ENCODE peak calls at places on chromosomes 16 and 17, in five cellular contexts. One of them, this sample, is unnamed.

GRCh38 chr17:29124135-29124930 is 55.9 kb downstream of the MYO18A start:
- DNase-seq in aorta: peak; percentile 41
- DNase-seq in lower leg skin: no peak
- DNase-seq in CD8-positive, alpha-beta T cell: peak; percentile 53
- DNase-seq in GM12865: peak; percentile 67
- DNase-seq in this sample: no peak

GRCh38 chr17:72388765-72389473 is 268.1 kb downstream of the SOX9 start:
- DNase-seq in aorta: no peak
- DNase-seq in lower leg skin: no peak
- DNase-seq in CD8-positive, alpha-beta T cell: no peak
- DNase-seq in GM12865: peak; percentile 89
- DNase-seq in this sample: no peak

GRCh38 chr16:52470601-52471000 is 76.3 kb downstream of the TOX3 start:
- DNase-seq in GM12865: no peak
- DNase-seq in lower leg skin: no peak
- DNase-seq in CD8-positive, alpha-beta T cell: no peak
- DNase-seq in aorta: no peak
- DNase-seq in this sample: no peak

GRCh38 chr16:68264128-68265077 is at the start of gene SLC7A6:
- DNase-seq in GM12865: peak; percentile 92
- DNase-seq in aorta: peak; percentile 84
- DNase-seq in CD8-positive, alpha-beta T cell: peak; percentile 77
- DNase-seq in lower leg skin: peak; percentile 94
- DNase-seq in this sample: peak; percentile 83

GRCh38 chr17:72715906-72716572 is 376.4 kb downstream of the SLC39A11 start:
- DNase-seq in lower leg skin: no peak
- DNase-seq in GM12865: no peak
- DNase-seq in CD8-positive, alpha-beta T cell: no peak
- DNase-seq in aorta: no peak
- DNase-seq in this sample: no peak

GRCh38 chr17:73634629-73635028 is 9.6 kb downstream of the SDK2 start:
- DNase-seq in GM12865: no peak
- DNase-seq in CD8-positive, alpha-beta T cell: no peak
- DNase-seq in aorta: no peak
- DNase-seq in lower leg skin: no peak
- DNase-seq in this sample: no peak

GRCh38 chr17:19539040-19539399 is 5.4 kb downstream of the SLC47A1 start:
- DNase-seq in GM12865: no peak
- DNase-seq in CD8-positive, alpha-beta T cell: no peak
- DNase-seq in lower leg skin: no peak
- DNase-seq in aorta: no peak
- DNase-seq in this sample: no peak

GRCh38 chr17:76394166-76394565 is 9.8 kb downstream of the SPHK1 start:
- DNase-seq in lower leg skin: no peak
- DNase-seq in CD8-positive, alpha-beta T cell: no peak
- DNase-seq in GM12865: no peak
- DNase-seq in aorta: no peak
- DNase-seq in this sample: no peak

GRCh38 chr17:74921045-74921681 is 1.9 kb downstream of the USH1G start:
- DNase-seq in GM12865: no peak
- DNase-seq in aorta: no peak
- DNase-seq in CD8-positive, alpha-beta T cell: no peak
- DNase-seq in lower leg skin: no peak
- DNase-seq in this sample: no peak

GRCh38 chr16:75262800-75263127 is 11.3 kb upstream of the BCAR1 start:
- DNase-seq in aorta: no peak
- DNase-seq in lower leg skin: no peak
- DNase-seq in GM12865: no peak
- DNase-seq in CD8-positive, alpha-beta T cell: no peak
- DNase-seq in this sample: no peak
- H3K4me3 ChIP-seq in aorta: no peak overlapping the region
- H3K4me3 ChIP-seq in lower leg skin: no peak overlapping the region
- H3K4me3 ChIP-seq in GM12865: no peak overlapping the region
- H3K4me3 ChIP-seq in CD8-positive, alpha-beta T cell: no peak overlapping the region
- H3K4me3 ChIP-seq in this sample: peak overlapping the region; percentile 100

DNA sequence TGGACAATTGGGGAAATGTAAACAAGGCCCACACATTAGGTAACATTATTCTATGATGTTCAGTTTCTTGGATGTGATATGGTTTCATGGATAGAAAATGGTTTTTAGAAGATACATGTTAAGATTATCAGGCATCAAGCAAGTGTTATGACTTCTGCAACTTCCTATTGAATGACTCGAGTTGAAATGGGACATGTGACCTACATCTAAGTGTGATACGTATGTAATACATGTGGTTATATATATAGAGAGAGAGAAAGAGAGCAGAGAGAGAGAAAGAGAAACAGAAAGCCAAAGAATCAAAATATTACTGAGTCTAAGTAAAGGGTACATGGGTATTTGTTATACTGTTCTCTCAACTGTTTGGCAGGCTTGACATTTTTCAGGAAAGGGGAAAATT is 1.7 kb downstream of the TMEM170A start:
- DNase-seq in lower leg skin: no peak
- DNase-seq in CD8-positive, alpha-beta T cell: no peak
- DNase-seq in GM12865: peak; percentile 65
- DNase-seq in aorta: no peak
- DNase-seq in this sample: no peak
- H3K4me3 ChIP-seq in lower leg skin: no peak overlapping the region
- H3K4me3 ChIP-seq in CD8-positive, alpha-beta T cell: peak overlapping the region; percentile 99
- H3K4me3 ChIP-seq in GM12865: peak overlapping the region; percentile 80
- H3K4me3 ChIP-seq in aorta: no peak overlapping the region
- H3K4me3 ChIP-seq in this sample: peak overlapping the region; percentile 96

DNA sequence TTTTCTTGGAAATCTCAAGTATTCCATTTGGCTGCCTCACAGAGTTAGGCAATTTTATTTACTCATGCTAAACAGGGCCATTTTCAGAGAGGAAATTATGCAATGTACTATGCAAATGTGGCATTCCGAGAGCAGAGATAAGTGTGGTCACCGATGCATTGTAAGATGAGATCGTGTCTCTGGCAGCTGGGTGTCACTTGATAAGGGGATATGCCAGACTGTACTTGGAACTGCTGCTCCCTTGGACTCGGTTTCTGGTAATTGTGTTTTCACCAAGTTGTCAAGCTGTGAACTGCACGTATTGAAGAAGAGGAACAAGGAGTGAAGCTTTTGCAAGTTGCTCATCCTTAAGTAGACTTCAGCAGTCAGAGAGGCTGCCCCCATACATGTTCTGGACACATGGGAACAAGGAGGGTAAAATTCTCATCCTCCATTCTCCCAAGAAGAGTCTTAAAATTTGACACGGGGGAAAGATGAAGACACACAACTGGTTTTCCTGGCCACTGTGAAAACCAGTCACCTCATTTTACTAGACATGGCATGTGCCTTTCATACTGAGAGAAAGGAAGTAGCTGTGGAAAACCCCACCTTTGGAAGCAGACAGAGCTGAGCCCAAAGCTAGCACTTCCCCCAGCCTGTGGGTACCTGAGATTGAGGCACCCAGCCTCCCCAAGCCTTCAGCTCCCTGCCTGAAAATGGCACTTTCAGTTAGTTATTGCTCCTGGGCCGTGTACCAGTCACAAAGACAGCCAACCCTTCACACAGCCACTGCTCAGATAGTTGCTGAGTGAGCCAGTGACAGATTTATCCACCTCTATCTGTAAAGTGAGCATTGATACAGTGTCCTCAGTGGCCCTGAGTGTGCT is 150.7 kb downstream of the SOCS1 start:
- DNase-seq in aorta: no peak
- DNase-seq in GM12865: peak; percentile 89
- DNase-seq in lower leg skin: no peak
- DNase-seq in CD8-positive, alpha-beta T cell: no peak
- DNase-seq in this sample: no peak
- H3K4me3 ChIP-seq in aorta: no peak overlapping the region
- H3K4me3 ChIP-seq in GM12865: peak overlapping the region; percentile 24
- H3K4me3 ChIP-seq in lower leg skin: no peak overlapping the region
- H3K4me3 ChIP-seq in CD8-positive, alpha-beta T cell: no peak overlapping the region
- H3K4me3 ChIP-seq in this sample: no peak overlapping the region

DNA sequence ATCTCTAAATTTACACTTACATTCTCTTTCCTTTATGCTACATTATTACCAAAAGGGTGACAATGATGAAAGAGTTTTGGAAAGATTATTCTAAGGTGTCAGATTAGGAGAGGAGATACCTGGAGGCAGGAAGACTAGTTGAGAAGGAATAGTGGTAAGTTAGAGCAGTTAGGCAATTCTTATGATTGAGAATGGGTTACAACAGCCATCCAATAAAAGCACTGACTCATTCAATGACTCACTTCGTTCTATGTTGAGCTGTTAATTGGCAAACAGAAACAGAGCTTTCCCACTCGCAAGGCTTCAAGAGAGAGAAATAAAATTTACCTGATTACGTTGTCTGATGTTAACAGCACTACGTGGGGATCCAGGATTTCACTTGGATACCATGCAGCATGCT is 5.8 kb downstream of the NUP88 start:
- DNase-seq in aorta: no peak
- DNase-seq in GM12865: no peak
- DNase-seq in lower leg skin: no peak
- DNase-seq in CD8-positive, alpha-beta T cell: no peak
- DNase-seq in this sample: no peak
- H3K4me3 ChIP-seq in aorta: no peak overlapping the region
- H3K4me3 ChIP-seq in GM12865: no peak overlapping the region
- H3K4me3 ChIP-seq in lower leg skin: no peak overlapping the region
- H3K4me3 ChIP-seq in CD8-positive, alpha-beta T cell: no peak overlapping the region
- H3K4me3 ChIP-seq in this sample: no peak overlapping the region

GRCh38 chr17:37744633-37744927 is 279 bp downstream of the HNF1B start:
- DNase-seq in CD8-positive, alpha-beta T cell: no peak
- DNase-seq in aorta: no peak
- DNase-seq in GM12865: no peak
- DNase-seq in lower leg skin: no peak
- DNase-seq in this sample: no peak

GRCh38 chr17:37747222-37747621 is 2.4 kb upstream of the HNF1B start:
- DNase-seq in GM12865: no peak
- DNase-seq in aorta: no peak
- DNase-seq in CD8-positive, alpha-beta T cell: no peak
- DNase-seq in lower leg skin: no peak
- DNase-seq in this sample: no peak

GRCh38 chr17:37744961-37745800 is at the start of gene HNF1B:
- DNase-seq in GM12865: peak; percentile 68
- DNase-seq in aorta: no peak
- DNase-seq in lower leg skin: no peak
- DNase-seq in CD8-positive, alpha-beta T cell: no peak
- DNase-seq in this sample: no peak

GRCh38 chr17:37746617-37747016 is 1.8 kb upstream of the HNF1B start:
- DNase-seq in lower leg skin: no peak
- DNase-seq in CD8-positive, alpha-beta T cell: no peak
- DNase-seq in aorta: no peak
- DNase-seq in GM12865: no peak
- DNase-seq in this sample: no peak

DNA sequence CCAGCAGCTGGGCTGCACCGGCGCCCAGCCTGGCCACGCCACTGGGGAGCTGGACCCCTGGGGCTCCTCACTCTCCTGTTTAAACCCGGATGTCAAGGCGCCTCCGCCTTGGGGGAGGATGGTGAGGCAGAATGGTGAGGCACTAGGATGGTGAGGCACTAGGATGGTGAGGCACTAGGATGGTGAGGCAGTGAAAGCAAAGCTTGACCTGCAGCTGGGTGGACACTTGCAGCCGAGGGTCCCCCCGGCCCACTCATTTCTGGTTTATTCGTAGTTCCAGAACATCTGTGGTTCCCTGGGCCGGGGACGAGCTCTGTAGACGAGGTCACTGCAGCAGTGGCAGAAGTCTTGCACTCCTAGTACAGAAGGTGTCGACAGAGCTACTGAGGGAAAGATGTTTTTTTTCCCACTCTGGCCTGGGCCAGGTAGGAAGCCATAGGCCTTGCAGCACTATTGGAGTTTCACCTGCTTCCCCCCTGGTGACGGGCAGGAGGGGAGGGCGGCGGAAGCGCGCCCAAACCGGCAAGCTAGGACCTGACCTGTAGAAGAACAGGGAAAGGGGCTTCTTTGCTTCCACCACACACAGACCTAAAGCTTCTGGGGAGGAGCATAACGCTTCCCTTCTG is 1.1 kb upstream of the HNF1B start:
- DNase-seq in GM12865: no peak
- DNase-seq in aorta: no peak
- DNase-seq in lower leg skin: no peak
- DNase-seq in CD8-positive, alpha-beta T cell: no peak
- DNase-seq in this sample: no peak
- H3K4me3 ChIP-seq in GM12865: peak overlapping the region; percentile 54
- H3K4me3 ChIP-seq in aorta: no peak overlapping the region
- H3K4me3 ChIP-seq in lower leg skin: no peak overlapping the region
- H3K4me3 ChIP-seq in CD8-positive, alpha-beta T cell: no peak overlapping the region
- H3K4me3 ChIP-seq in this sample: no peak overlapping the region

GRCh38 chr17:30237296-30238002 is 2.0 kb upstream of the SLC6A4 start:
- DNase-seq in aorta: no peak
- DNase-seq in GM12865: no peak
- DNase-seq in lower leg skin: no peak
- DNase-seq in CD8-positive, alpha-beta T cell: no peak
- DNase-seq in this sample: no peak
- H3K4me3 ChIP-seq in aorta: no peak overlapping the region
- H3K4me3 ChIP-seq in GM12865: no peak overlapping the region
- H3K4me3 ChIP-seq in lower leg skin: no peak overlapping the region
- H3K4me3 ChIP-seq in CD8-positive, alpha-beta T cell: no peak overlapping the region
- H3K4me3 ChIP-seq in this sample: no peak overlapping the region

GRCh38 chr17:39688945-39689344 is 1.1 kb upstream of the PGAP3 start:
- DNase-seq in aorta: no peak
- DNase-seq in GM12865: no peak
- DNase-seq in lower leg skin: no peak
- DNase-seq in CD8-positive, alpha-beta T cell: no peak
- DNase-seq in this sample: no peak

GRCh38 chr17:39684369-39685043 is 3.4 kb downstream of the PGAP3 start:
- DNase-seq in lower leg skin: no peak
- DNase-seq in CD8-positive, alpha-beta T cell: no peak
- DNase-seq in aorta: no peak
- DNase-seq in GM12865: no peak
- DNase-seq in this sample: no peak

GRCh38 chr17:39688475-39688835 is 598 bp upstream of the PGAP3 start:
- DNase-seq in lower leg skin: no peak
- DNase-seq in CD8-positive, alpha-beta T cell: no peak
- DNase-seq in aorta: peak; percentile 37
- DNase-seq in GM12865: no peak
- DNase-seq in this sample: no peak

GRCh38 chr17:39687101-39687545 is 734 bp downstream of the PGAP3 start:
- DNase-seq in GM12865: no peak
- DNase-seq in aorta: no peak
- DNase-seq in CD8-positive, alpha-beta T cell: no peak
- DNase-seq in lower leg skin: no peak
- DNase-seq in this sample: no peak

GRCh38 chr17:39687546-39688474 is at the start of gene PGAP3:
- DNase-seq in aorta: peak; percentile 93
- DNase-seq in lower leg skin: peak; percentile 95
- DNase-seq in CD8-positive, alpha-beta T cell: peak; percentile 88
- DNase-seq in GM12865: peak; percentile 96
- DNase-seq in this sample: peak; percentile 89
- H3K4me3 ChIP-seq in aorta: peak within 1 kb of the TSS; percentile 65
- H3K4me3 ChIP-seq in lower leg skin: peak within 1 kb of the TSS; percentile 50
- H3K4me3 ChIP-seq in CD8-positive, alpha-beta T cell: peak within 1 kb of the TSS; percentile 85
- H3K4me3 ChIP-seq in GM12865: peak within 1 kb of the TSS; percentile 80
- H3K4me3 ChIP-seq in this sample: peak within 1 kb of the TSS; percentile 74

GRCh38 chr16:54587176-54587515 is 300.6 kb upstream of the IRX3 start:
- DNase-seq in GM12865: no peak
- DNase-seq in CD8-positive, alpha-beta T cell: no peak
- DNase-seq in lower leg skin: no peak
- DNase-seq in aorta: no peak
- DNase-seq in this sample: no peak
- H3K4me3 ChIP-seq in GM12865: no peak overlapping the region
- H3K4me3 ChIP-seq in CD8-positive, alpha-beta T cell: no peak overlapping the region
- H3K4me3 ChIP-seq in lower leg skin: no peak overlapping the region
- H3K4me3 ChIP-seq in aorta: no peak overlapping the region
- H3K4me3 ChIP-seq in this sample: no peak overlapping the region